ENCODE peak calls at places on chromosomes 12 and 14, in seven cellular contexts. M is endothelial cell of umbilical vein; S is ovary; F is CD4-positive, CD25-positive, alpha-beta regulatory T cell; U is cardiac muscle cell; D is HepG2; I is astrocyte. X is an unnamed sample.

GRCh38 chr12:130128764-130129735 is 33.2 kb upstream of the FZD10 start:
- DNase-seq in S (no peak), U (no peak), M (no peak), F (no peak), D (no peak), I (no peak), X (no peak)

GRCh38 chr14:73612339-73613045 is at the start of gene ACOT6:
- DNase-seq in F (peak; percentile 73), I (peak; percentile 69), S (peak; percentile 75), D (peak; percentile 79), M (peak; percentile 57), U (peak; percentile 78), X (peak; percentile 75)

GRCh38 chr14:65239143-65239672 is 136.9 kb upstream of the MAX start:
- DNase-seq in D (peak; percentile 61), I (peak; percentile 92), U (peak; percentile 97), F (no peak), M (no peak), S (no peak), X (no peak)

GRCh38 chr14:100562751-100563150 is 24.5 kb downstream of the BEGAIN start:
- DNase-seq in F (no peak), S (no peak), U (no peak), I (no peak), D (no peak), M (no peak), X (no peak)

GRCh38 chr14:33602396-33602795 is 348.5 kb downstream of the EGLN3 start:
- DNase-seq in U (no peak), M (no peak), F (no peak), D (no peak), S (no peak), I (peak; percentile 45), X (peak; percentile 75)

GRCh38 chr12:46524778-46525177 is 152.2 kb upstream of the SLC38A2 start:
- DNase-seq in S (peak; percentile 83), M (peak; percentile 43), U (peak; percentile 97), D (no peak), F (no peak), I (peak; percentile 69), X (peak; percentile 35)

GRCh38 chr12:32390572-32391219 is 8.7 kb upstream of the FGD4 start:
- DNase-seq in S (peak; percentile 63), M (peak; percentile 14), U (peak; percentile 59), I (no peak), F (peak; percentile 12), D (peak; percentile 53), X (no peak)

GRCh38 chr12:105487961-105488360 is 157.5 kb downstream of the C12orf75 start:
- DNase-seq in U (no peak), S (no peak), I (peak; percentile 82), D (no peak), M (peak; percentile 83), F (no peak), X (no peak)

GRCh38 chr12:120757949-120758348 is 32.3 kb downstream of the ACADS start:
- DNase-seq in M (no peak), F (no peak), D (no peak), I (no peak), S (no peak), U (no peak), X (no peak)

GRCh38 chr12:69534389-69534822 is 50.9 kb upstream of the CCT2 start:
- DNase-seq in U (peak; percentile 100), M (peak; percentile 71), I (peak; percentile 100), F (no peak), D (peak; percentile 6), S (peak; percentile 54), X (peak; percentile 86)

DNA sequence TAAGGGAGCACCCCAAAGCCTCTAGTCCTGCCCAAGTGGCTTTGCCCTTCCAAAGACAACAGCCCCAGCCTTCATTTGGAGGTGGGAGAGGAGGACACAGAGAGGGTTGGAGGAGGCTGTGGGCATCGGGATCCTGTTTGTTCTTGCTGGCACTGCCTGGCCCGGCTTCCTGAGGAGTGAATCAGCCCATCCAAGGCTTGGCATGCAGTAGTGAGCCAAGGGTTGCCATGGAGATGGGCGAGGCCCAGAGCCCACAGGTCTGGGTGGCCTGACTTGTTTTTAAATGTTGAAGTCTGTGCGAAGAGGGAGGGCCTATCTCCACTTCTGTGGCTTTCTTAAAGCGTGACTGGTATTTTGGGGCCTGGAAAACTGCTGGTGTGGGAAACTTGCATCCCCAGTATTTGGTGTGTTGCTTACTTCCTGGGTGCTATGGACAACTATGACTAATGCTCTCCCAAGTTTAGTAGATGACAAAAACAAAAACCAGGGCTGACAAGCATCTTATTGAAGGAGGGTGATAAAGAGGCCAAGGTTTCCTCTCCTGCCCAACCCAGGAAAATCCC is 15.8 kb downstream of the CD9 start:
- DNase-seq in I (peak; percentile 91), M (peak; percentile 92), F (no peak), D (no peak), U (peak; percentile 83), S (no peak), X (peak; percentile 99)
- H3K27ac ChIP-seq in I (peak overlapping the region; percentile 65), M (peak overlapping the region; percentile 68), F (no peak overlapping the region), D (no peak overlapping the region), U (no peak overlapping the region), S (no peak overlapping the region), X (peak overlapping the region; percentile 98)

GRCh38 chr14:81268016-81268416 is 47.3 kb upstream of the GTF2A1 start:
- DNase-seq in F (no peak), D (peak; percentile 13), M (no peak), I (no peak), U (no peak), S (no peak), X (no peak)
- H3K4me3 ChIP-seq in F (no peak overlapping the region), D (no peak overlapping the region), M (no peak overlapping the region), I (no peak overlapping the region), U (no peak overlapping the region), S (no peak overlapping the region), X (no peak overlapping the region)

DNA sequence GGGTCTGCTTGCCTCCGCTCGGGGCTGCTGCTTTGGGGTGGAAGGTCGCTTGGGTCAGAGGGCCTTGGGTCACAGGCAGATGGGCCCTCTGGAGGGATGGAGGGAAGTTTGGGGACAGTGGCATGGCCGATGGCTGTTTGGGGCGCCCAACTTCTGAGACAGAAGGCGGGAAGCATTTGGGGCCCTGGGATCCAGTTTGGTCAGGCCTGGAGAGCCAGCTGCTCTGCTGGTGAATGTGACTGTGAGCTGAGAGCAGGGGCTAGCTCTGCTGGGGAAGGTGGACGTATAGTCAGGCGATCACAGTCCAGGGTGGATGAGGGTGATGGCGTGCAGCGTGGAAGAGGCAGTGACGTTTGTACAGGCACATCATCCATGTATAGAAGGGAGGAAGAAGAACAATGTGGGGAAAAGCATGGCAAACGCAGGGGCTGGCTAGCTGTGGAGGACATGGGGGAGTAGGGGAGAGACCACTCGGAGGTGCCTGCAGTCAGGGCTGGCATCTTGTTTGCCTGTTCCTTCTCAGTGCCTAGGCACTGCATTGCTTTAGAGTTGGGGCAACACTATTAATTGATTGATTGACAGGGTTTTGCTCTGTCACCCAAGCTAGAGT is 57.5 kb downstream of the TSPAN9 start:
- DNase-seq in I (no peak), M (no peak), U (no peak), F (no peak), S (no peak), D (no peak), X (no peak)
- H3K27ac ChIP-seq in I (no peak overlapping the region), M (no peak overlapping the region), U (no peak overlapping the region), F (no peak overlapping the region), S (no peak overlapping the region), D (no peak overlapping the region), X (no peak overlapping the region)

GRCh38 chr12:92541024-92541423 is 161.8 kb upstream of the PLEKHG7 start:
- DNase-seq in U (no peak), M (no peak), D (no peak), I (no peak), F (no peak), S (no peak), X (no peak)
- H3K4me3 ChIP-seq in U (no peak overlapping the region), M (no peak overlapping the region), D (no peak overlapping the region), I (no peak overlapping the region), F (no peak overlapping the region), S (no peak overlapping the region), X (no peak overlapping the region)

GRCh38 chr12:92027243-92027642 is 118.4 kb downstream of the BTG1 start:
- DNase-seq in U (no peak), I (no peak), F (no peak), S (no peak), M (no peak), D (no peak), X (no peak)

GRCh38 chr12:92029902-92030586 is 115.6 kb downstream of the BTG1 start:
- DNase-seq in S (no peak), M (no peak), D (no peak), U (no peak), I (no peak), F (no peak), X (no peak)

GRCh38 chr12:92028039-92028709 is 117.5 kb downstream of the BTG1 start:
- DNase-seq in U (peak; percentile 87), F (no peak), S (no peak), M (peak; percentile 35), D (no peak), I (peak; percentile 64), X (no peak)

GRCh38 chr12:92030618-92031017 is 115.0 kb downstream of the BTG1 start:
- DNase-seq in I (peak; percentile 16), U (peak; percentile 79), S (no peak), M (peak; percentile 40), F (peak; percentile 84), D (no peak), X (no peak)

DNA sequence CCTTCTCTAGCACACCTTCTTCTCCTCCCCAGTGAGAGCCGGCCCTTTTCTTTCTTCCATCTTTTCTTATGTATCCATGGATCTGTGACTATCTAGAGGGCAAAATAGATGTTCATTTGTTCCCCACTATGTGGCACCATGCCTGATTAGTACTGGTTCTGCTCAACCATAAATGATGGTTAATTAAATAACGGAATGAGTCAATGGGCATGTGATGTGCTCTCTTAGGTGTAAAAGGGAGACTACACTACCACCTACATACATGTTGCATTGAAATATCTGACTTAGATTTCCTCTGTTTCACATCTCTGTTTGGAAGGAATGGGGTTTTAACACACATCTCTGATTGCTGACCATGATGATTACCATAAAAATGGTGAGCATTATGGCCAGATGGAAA is 116.5 kb downstream of the BTG1 start:
- DNase-seq in M (no peak), F (no peak), I (no peak), D (no peak), S (no peak), U (no peak), X (no peak)
- H3K27ac ChIP-seq in M (no peak overlapping the region), F (no peak overlapping the region), I (no peak overlapping the region), D (no peak overlapping the region), S (peak overlapping the region; percentile 11), U (no peak overlapping the region), X (no peak overlapping the region)

DNA sequence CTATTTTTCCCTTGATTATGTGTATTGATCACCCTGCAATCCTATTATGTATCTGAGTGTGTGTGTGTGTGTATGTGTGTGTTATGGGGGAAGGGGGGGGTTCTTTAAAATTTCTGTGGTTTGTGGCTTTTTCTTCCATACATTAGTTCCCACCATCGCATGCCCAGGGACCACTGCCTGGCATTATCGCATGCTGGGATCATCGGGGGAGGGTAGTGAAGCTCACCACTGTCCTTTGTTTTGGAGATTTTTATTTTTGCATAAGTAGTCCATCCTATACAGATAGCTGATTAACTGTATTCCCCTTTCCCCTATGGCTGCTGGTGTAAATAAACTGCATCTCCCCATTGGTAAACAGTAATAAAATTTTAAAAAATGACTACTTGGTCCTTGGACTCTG is 3.4 kb downstream of the ATXN7L3B start:
- DNase-seq in U (no peak), S (no peak), D (no peak), M (no peak), F (no peak), I (no peak), X (no peak)
- H3K4me3 ChIP-seq in U (no peak overlapping the region), S (no peak overlapping the region), D (no peak overlapping the region), M (no peak overlapping the region), F (peak overlapping the region; percentile 92), I (peak overlapping the region; percentile 4), X (no peak overlapping the region)

GRCh38 chr14:99146991-99147740 is 124.8 kb downstream of the BCL11B start:
- DNase-seq in F (no peak), D (no peak), M (no peak), U (no peak), I (no peak), S (no peak), X (no peak)
- H3K27ac ChIP-seq in F (no peak overlapping the region), D (no peak overlapping the region), M (no peak overlapping the region), U (no peak overlapping the region), I (no peak overlapping the region), S (no peak overlapping the region), X (no peak overlapping the region)